ENCODE peak calls at places on chromosomes 2 and 18, in four cellular contexts. X, K, Z and R are unnamed samples.

GRCh38 chr18:62499263-62499650 is 23.6 kb upstream of the ZCCHC2 start:
- DNase-seq in X (no peak), K (no peak), Z (no peak), R (no peak)

GRCh38 chr2:151350579-151351195 is 6.7 kb upstream of the TNFAIP6 start:
- DNase-seq in X (no peak), K (no peak), Z (no peak), R (no peak)

GRCh38 chr2:126907671-126908070 is 9.0 kb downstream of the TEX51 start:
- DNase-seq in X (no peak), K (no peak), Z (no peak), R (no peak)

GRCh38 chr2:156456616-156457015 is 20.4 kb downstream of the GPD2 start:
- DNase-seq in X (peak), K (peak), Z (no peak), R (no peak)

GRCh38 chr2:13522096-13522495 is 805.4 kb downstream of the TRIB2 start:
- DNase-seq in X (no peak), K (no peak), Z (no peak), R (no peak)

GRCh38 chr2:152445791-152446201 is 110.8 kb downstream of the FMNL2 start:
- DNase-seq in X (peak), K (peak), Z (no peak), R (no peak)

GRCh38 chr2:119449526-119449925 is 17.9 kb downstream of the TMEM37 start:
- DNase-seq in X (no peak), K (no peak), Z (no peak), R (no peak)

GRCh38 chr18:68797901-68798300 is at the start of gene CCDC102B:
- DNase-seq in X (no peak), K (peak), Z (peak), R (no peak)

GRCh38 chr18:22108674-22109073 is 60.7 kb upstream of the GATA6 start:
- DNase-seq in X (no peak), K (no peak), Z (no peak), R (no peak)

GRCh38 chr2:20818820-20819219 is 4.1 kb downstream of the LDAH start:
- DNase-seq in X (no peak), K (no peak), Z (no peak), R (no peak)

GRCh38 chr2:172914277-172915003 is 161.2 kb upstream of the MAP3K20 start:
- DNase-seq in X (no peak), K (no peak), Z (no peak), R (no peak)